ENCODE peak calls at places on chromosomes 1 and 21, in four cellular contexts. B is GM12891, H is spleen, K is suprapubic skin. S is an unnamed sample.

GRCh38 chr1:10888791-10889627 is 92.6 kb upstream of the CASZ1 start:
- DNase-seq in B (no peak), H (no peak), K (no peak), S (no peak)

GRCh38 chr1:241985787-241986186 is 13.1 kb downstream of the MAP1LC3C start:
- DNase-seq in B (peak), H (no peak), K (no peak), S (no peak)

GRCh38 chr1:36008546-36009197 is 75.2 kb upstream of the TEKT2 start:
- DNase-seq in B (no peak), H (no peak), K (no peak), S (no peak)

GRCh38 chr1:25120286-25120685 is 112.0 kb downstream of the SYF2 start:
- DNase-seq in B (no peak), H (no peak), K (no peak), S (no peak)

GRCh38 chr1:119982006-119982405 is 85.7 kb upstream of the ADAM30 start:
- DNase-seq in B (no peak), H (no peak), K (no peak), S (no peak)

GRCh38 chr1:168960595-168960994 is 145.9 kb upstream of the ATP1B1 start:
- DNase-seq in B (no peak), H (no peak), K (no peak), S (no peak)

GRCh38 chr1:55481634-55482033 is 266.5 kb upstream of the USP24 start:
- DNase-seq in B (no peak), H (no peak), K (no peak), S (no peak)

GRCh38 chr1:199743227-199743626 is 284.3 kb upstream of the NR5A2 start:
- DNase-seq in B (no peak), H (no peak), K (no peak), S (no peak)

GRCh38 chr1:4638347-4638734 is 16.1 kb upstream of the AJAP1 start:
- DNase-seq in B (no peak), H (peak), K (peak), S (no peak)

GRCh38 chr1:6906783-6907182 is 121.5 kb downstream of the CAMTA1 start:
- DNase-seq in B (no peak), H (no peak), K (no peak), S (peak)

GRCh38 chr1:184567016-184567415 is 180.2 kb downstream of the C1orf21 start:
- DNase-seq in B (no peak), H (no peak), K (no peak), S (no peak)

GRCh38 chr1:174153085-174153824 is 6.1 kb upstream of the RABGAP1L start:
- DNase-seq in B (no peak), H (no peak), K (no peak), S (no peak)

GRCh38 chr1:164588388-164589341 is 29.7 kb downstream of the PBX1 start:
- DNase-seq in B (no peak), H (no peak), K (no peak), S (peak)

GRCh38 chr1:107739183-107739582 is 225.8 kb downstream of the VAV3 start:
- DNase-seq in B (no peak), H (no peak), K (no peak), S (no peak)

GRCh38 chr1:225907341-225907740 is 16.7 kb downstream of the PYCR2 start:
- DNase-seq in B (no peak), H (peak), K (no peak), S (no peak)

GRCh38 chr21:41678944-41679343 is 87.9 kb downstream of the RIPK4 start:
- DNase-seq in B (no peak), H (peak), K (peak), S (peak)

GRCh38 chr1:41738475-41738874 is 180.2 kb downstream of the HIVEP3 start:
- DNase-seq in B (no peak), H (no peak), K (no peak), S (no peak)

GRCh38 chr1:205591522-205592351 is 40.1 kb downstream of the ELK4 start:
- DNase-seq in B (peak), H (peak), K (peak), S (peak)
- TF ChIP-seq POLR2AphosphoS5 in B (peak), H (peak), K (peak), S (no peak)

GRCh38 chr1:244970236-244970652 is 105.9 kb upstream of the HNRNPU start:
- DNase-seq in B (no peak), H (peak), K (peak), S (no peak)

GRCh38 chr1:244974550-244974949 is 110.2 kb upstream of the HNRNPU start:
- DNase-seq in B (no peak), H (no peak), K (no peak), S (no peak)

GRCh38 chr1:244969355-244970235 is 105.3 kb upstream of the HNRNPU start:
- DNase-seq in B (no peak), H (peak), K (peak), S (peak)

GRCh38 chr1:244970661-244971523 is 106.5 kb upstream of the HNRNPU start:
- DNase-seq in B (peak), H (peak), K (peak), S (peak)

DNA sequence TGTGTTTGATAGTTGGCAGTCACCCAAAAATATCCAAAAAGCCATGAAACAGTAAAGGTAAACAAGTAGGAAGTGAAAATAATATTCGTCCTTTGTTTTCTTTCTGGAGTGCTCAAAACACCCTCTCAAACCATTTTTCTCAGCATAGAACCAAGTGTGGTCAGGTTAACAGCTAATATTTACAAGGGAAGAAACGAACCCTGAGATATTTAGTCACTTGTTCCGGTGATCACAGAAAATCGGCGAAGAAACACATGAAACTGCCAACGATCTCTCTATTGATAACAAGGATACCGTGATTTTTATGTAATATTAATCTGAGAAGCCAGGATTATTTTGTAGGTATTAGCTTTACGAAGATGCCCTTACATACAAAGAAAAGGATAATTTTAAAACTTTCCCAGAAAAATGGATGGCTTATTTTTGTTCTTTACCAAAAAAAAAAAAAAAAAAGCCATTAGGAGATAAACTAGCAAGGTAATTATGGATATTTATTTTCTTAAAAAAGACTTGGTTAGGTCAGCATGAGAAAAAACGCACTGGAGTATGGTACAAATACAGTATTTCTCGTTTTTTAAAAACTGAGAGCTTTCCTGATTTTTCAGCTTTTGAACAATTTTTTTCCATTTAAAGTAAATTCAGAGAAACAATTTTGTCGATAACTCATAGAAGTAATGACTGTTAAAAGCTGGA is 107.3 kb upstream of the HNRNPU start:
- DNase-seq in B (no peak), H (no peak), K (no peak), S (no peak)
- TF ChIP-seq POLR2AphosphoS5 in B (no peak), H (no peak), K (no peak), S (no peak)

DNA sequence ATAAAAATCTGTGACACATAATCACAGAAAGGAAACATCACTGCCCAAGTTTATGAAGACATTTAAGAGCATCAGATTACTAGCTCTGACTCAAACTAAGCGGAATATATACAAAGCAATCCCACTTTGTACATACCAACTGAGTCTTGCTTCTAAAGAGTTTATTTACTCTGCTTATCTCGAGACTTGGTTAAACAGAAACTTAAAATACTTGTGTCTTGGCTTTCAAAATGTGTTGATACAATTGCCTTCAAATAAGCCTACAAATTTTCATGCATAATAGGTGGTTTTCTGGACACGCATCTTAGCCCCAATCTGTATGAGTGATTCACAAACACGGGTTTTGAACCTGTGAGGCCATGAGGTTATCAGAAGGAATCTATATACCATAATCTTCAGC is 21.0 kb downstream of the CD160 start:
- DNase-seq in B (no peak), H (no peak), K (no peak), S (no peak)
- TF ChIP-seq POLR2AphosphoS5 in B (no peak), H (no peak), K (no peak), S (no peak)

GRCh38 chr21:35764077-35764476 is 296.2 kb downstream of the SETD4 start:
- DNase-seq in B (no peak), H (no peak), K (no peak), S (no peak)
- TF ChIP-seq POLR2AphosphoS5 in B (no peak), H (no peak), K (no peak), S (no peak)

GRCh38 chr1:59278780-59279354 is 18.0 kb upstream of the FGGY start:
- DNase-seq in B (no peak), H (no peak), K (no peak), S (no peak)

GRCh38 chr1:59272507-59272906 is 24.4 kb upstream of the FGGY start:
- DNase-seq in B (no peak), H (no peak), K (no peak), S (no peak)

GRCh38 chr1:59279651-59280050 is 17.2 kb upstream of the FGGY start:
- DNase-seq in B (no peak), H (no peak), K (no peak), S (no peak)

GRCh38 chr1:59271861-59272260 is 25.0 kb upstream of the FGGY start:
- DNase-seq in B (no peak), H (no peak), K (no peak), S (no peak)

DNA sequence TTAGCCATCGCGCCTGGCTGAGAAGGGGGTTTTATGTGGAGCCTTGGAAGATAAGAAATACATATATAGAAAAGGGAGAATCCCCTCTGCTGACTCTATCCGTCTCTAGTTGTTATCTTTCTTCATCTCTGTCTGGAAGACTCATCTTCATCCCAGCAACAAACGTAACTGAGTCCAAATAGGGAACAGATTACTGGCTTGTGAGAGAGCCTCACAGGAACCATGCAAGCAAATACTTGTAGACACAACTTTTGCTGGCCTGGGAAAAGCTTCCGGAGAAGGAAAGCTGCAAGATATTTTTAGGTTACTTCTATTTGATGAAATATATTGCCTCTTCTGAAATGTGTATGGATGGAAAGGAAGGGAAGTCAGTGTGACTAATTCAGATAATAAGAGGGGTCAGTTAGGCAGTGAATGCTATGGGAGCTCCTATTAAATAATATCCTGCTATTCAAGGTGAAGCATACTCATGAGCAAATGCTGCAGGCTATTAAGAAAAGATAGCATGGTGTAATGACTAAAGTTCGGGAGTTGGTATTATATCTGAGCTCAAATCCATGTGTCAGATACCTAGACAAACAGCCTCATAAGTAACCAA is 20.5 kb upstream of the FGGY start:
- DNase-seq in B (no peak), H (no peak), K (no peak), S (no peak)
- TF ChIP-seq POLR2AphosphoS5 in B (no peak), H (no peak), K (no peak), S (no peak)

GRCh38 chr1:209659909-209660308 is 7.7 kb upstream of the LAMB3 start:
- DNase-seq in B (no peak), H (no peak), K (no peak), S (no peak)
- TF ChIP-seq POLR2AphosphoS5 in B (no peak), H (no peak), K (no peak), S (no peak)

GRCh38 chr21:34344584-34344983 is 19.2 kb upstream of the KCNE2 start:
- DNase-seq in B (no peak), H (no peak), K (no peak), S (no peak)

GRCh38 chr21:34343347-34344057 is 20.3 kb upstream of the KCNE2 start:
- DNase-seq in B (no peak), H (no peak), K (no peak), S (no peak)

GRCh38 chr21:34344058-34344425 is 19.8 kb upstream of the KCNE2 start:
- DNase-seq in B (no peak), H (no peak), K (no peak), S (no peak)

GRCh38 chr21:34345091-34345871 is 18.5 kb upstream of the KCNE2 start:
- DNase-seq in B (no peak), H (no peak), K (no peak), S (no peak)

DNA sequence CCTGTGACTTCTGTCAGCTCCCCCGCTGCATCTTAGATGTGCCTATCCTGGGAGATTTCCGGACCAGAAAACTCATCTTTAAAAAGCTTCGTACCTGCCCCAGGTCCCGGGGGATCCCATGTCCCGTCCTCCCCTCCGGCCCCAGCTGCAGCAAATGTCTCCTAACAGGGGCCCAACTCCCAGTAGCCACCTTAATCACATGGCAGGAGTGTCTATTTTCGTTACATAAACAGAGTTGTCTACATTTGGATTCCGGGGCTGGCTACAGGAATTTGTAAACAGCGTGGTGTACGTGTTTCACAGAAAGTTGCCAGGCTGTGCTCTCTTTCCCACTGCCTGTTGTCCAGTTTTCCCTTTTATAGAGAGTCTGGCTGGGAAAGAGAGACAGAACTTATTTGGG is 17.9 kb upstream of the KCNE2 start:
- DNase-seq in B (no peak), H (no peak), K (no peak), S (no peak)
- TF ChIP-seq POLR2AphosphoS5 in B (no peak), H (no peak), K (no peak), S (no peak)

DNA sequence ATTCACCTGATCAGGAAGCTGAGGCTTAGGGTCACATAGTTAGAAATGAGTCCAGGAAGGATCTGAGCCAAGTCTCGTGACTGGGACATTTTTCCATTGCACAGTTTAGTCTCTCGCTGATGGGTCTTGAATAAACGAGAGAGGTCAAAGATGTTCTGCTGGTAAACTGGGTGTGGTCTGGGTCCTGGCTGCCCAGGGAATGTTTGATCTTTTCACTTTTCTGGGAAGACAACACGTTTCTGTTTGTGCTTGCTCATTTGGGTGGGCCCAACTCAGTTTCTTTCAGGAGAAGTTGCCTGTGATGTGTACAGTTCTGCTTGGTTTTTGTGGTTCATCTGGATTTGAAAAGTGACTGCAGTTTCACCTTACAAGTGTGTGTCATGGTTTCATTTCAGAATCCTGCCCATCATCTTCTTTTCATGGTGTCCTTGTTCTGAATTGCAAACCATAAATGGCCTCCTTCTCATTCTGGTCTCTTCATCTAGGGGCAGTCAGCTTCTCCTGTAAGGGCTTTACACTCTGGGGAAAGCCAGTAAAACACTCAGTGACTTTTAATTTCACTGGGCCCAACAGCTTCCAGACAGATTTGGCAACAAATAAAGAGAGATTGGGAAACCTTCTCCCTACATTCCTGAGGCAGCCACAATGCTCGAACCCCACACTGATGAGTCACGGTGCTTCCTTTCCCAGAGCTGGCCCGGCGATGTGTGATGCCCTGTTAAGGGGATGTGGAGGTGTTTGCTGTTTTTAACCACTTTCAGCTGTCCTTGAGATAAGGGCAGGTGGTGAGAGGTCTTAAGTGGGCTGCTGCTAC is 7.2 kb upstream of the TACSTD2 start:
- DNase-seq in B (no peak), H (no peak), K (peak), S (peak)
- TF ChIP-seq POLR2AphosphoS5 in B (no peak), H (no peak), K (no peak), S (peak)

GRCh38 chr21:37811711-37812110 is 104.5 kb downstream of the KCNJ6 start:
- DNase-seq in B (no peak), H (no peak), K (no peak), S (no peak)

GRCh38 chr21:37803076-37803475 is 113.2 kb downstream of the KCNJ6 start:
- DNase-seq in B (no peak), H (no peak), K (no peak), S (no peak)

GRCh38 chr21:37804001-37804400 is 112.3 kb downstream of the KCNJ6 start:
- DNase-seq in B (no peak), H (no peak), K (no peak), S (no peak)

DNA sequence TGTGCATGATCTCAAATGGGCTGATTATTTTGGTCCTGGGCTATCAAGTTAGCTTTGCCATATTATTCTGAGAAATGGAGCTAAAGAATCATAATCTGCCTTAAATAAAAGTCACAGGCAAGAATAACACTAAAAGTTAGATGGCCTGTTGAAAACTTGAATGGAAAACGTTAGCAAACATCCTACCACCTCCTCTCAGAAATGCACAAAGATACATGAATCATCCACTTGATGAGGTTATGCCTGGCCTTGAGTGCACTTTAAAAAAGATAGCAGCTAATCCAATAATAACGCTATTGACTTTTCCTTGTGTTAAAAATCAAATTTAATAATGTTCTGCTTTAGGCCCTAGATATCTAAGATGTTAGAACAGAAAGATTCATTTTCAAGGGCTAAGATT is 108.0 kb downstream of the KCNJ6 start:
- DNase-seq in B (no peak), H (no peak), K (no peak), S (no peak)
- TF ChIP-seq POLR2AphosphoS5 in B (no peak), H (no peak), K (no peak), S (no peak)